ENCODE peak calls at places on chromosomes 7 and 10, in four cellular contexts. X is HepG2, H is heart left ventricle, K is PC-3. F is an unnamed sample.

GRCh38 chr7:117731455-117731854 is 141.8 kb downstream of the CTTNBP2 start:
- DNase-seq in K (no peak), X (no peak), H (no peak), F (peak; percentile 11)

GRCh38 chr10:95430231-95430951 is 130.8 kb downstream of the SORBS1 start:
- DNase-seq in H (no peak), K (peak; percentile 75), X (peak; percentile 65), F (peak; percentile 14)

GRCh38 chr10:130618636-130619035 is 482.4 kb downstream of the GLRX3 start:
- DNase-seq in K (peak; percentile 6), X (no peak), H (no peak), F (no peak)

GRCh38 chr10:32985341-32985764 is 27.3 kb upstream of the ITGB1 start:
- DNase-seq in K (peak; percentile 47), X (no peak), H (no peak), F (no peak)

GRCh38 chr10:122192142-122192541 is 79.0 kb upstream of the BTBD16 start:
- DNase-seq in X (no peak), H (peak; percentile 56), K (no peak), F (no peak)

GRCh38 chr7:50474382-50475155 is 24.4 kb upstream of the FIGNL1 start:
- DNase-seq in K (no peak), X (no peak), H (no peak), F (no peak)

GRCh38 chr7:2018786-2019692 is 213.7 kb downstream of the MAD1L1 start:
- DNase-seq in X (no peak), K (peak; percentile 30), H (peak; percentile 59), F (peak; percentile 54)

GRCh38 chr10:43076876-43077420 is at the start of gene RET:
- DNase-seq in K (no peak), X (no peak), H (no peak), F (no peak)

GRCh38 chr7:106345421-106346166 is 60.8 kb upstream of the NAMPT start:
- DNase-seq in X (no peak), H (no peak), K (peak; percentile 53), F (no peak)

GRCh38 chr10:114470956-114471905 is 66.9 kb upstream of the AFAP1L2 start:
- DNase-seq in K (peak; percentile 70), H (peak; percentile 70), X (peak; percentile 65), F (peak; percentile 55)

GRCh38 chr7:23545493-23545892 is 13.7 kb upstream of the TRA2A start:
- DNase-seq in X (no peak), K (no peak), H (no peak), F (no peak)

GRCh38 chr7:28433039-28433438 is 20.7 kb downstream of the CREB5 start:
- DNase-seq in X (no peak), K (no peak), H (no peak), F (no peak)

GRCh38 chr10:76435154-76435553 is 1003.7 kb downstream of the LRMDA start:
- DNase-seq in H (no peak), X (no peak), K (no peak), F (no peak)

GRCh38 chr10:53619678-53620077 is 847.1 kb upstream of the MBL2 start:
- DNase-seq in H (no peak), X (peak; percentile 0), K (no peak), F (no peak)

GRCh38 chr7:27767374-27767773 is 27.4 kb downstream of the TAX1BP1 start:
- DNase-seq in K (peak; percentile 77), X (no peak), H (no peak), F (peak; percentile 29)

GRCh38 chr7:133364959-133365680 is 112.2 kb downstream of the EXOC4 start:
- DNase-seq in K (no peak), H (no peak), X (no peak), F (peak; percentile 60)

GRCh38 chr10:58565256-58565655 is 52.6 kb downstream of the BICC1 start:
- DNase-seq in K (no peak), X (no peak), H (no peak), F (no peak)

GRCh38 chr10:94115725-94116124 is 122.0 kb downstream of the PLCE1 start:
- DNase-seq in X (no peak), H (no peak), K (peak; percentile 92), F (peak; percentile 46)

GRCh38 chr10:125123363-125124113 is 36.8 kb downstream of the CTBP2 start:
- DNase-seq in H (peak; percentile 95), X (no peak), K (peak; percentile 93), F (peak; percentile 87)

GRCh38 chr10:126734957-126735356 is 64.5 kb upstream of the C10orf90 start:
- DNase-seq in H (no peak), K (no peak), X (peak; percentile 46), F (no peak)

GRCh38 chr7:71198391-71198790 is 66.4 kb downstream of the GALNT17 start:
- DNase-seq in H (no peak), X (no peak), K (no peak), F (no peak)

GRCh38 chr7:21497072-21497471 is 45.8 kb upstream of the DNAH11 start:
- DNase-seq in X (no peak), H (no peak), K (no peak), F (peak; percentile 41)

GRCh38 chr10:104809288-104810090 is 168.4 kb downstream of the SORCS3 start:
- DNase-seq in H (no peak), X (peak; percentile 4), K (peak; percentile 38), F (no peak)

GRCh38 chr10:124944982-124945381 is 3.1 kb downstream of the ZRANB1 start:
- DNase-seq in X (no peak), K (no peak), H (no peak), F (no peak)

GRCh38 chr7:94266278-94266677 is 128.4 kb upstream of the COL1A2 start:
- DNase-seq in X (no peak), H (no peak), K (no peak), F (no peak)

GRCh38 chr10:111973306-111973705 is 210.3 kb downstream of the GPAM start:
- DNase-seq in K (no peak), H (no peak), X (no peak), F (no peak)

GRCh38 chr7:157861551-157861950 is 524.7 kb downstream of the DNAJB6 start:
- DNase-seq in K (no peak), X (no peak), H (no peak), F (no peak)

GRCh38 chr10:124319926-124320391 is 98.8 kb downstream of the OAT start:
- DNase-seq in X (peak; percentile 35), K (no peak), H (no peak), F (peak; percentile 61)

GRCh38 chr7:157890921-157891401 is 554.2 kb downstream of the DNAJB6 start:
- DNase-seq in H (no peak), K (no peak), X (no peak), F (no peak)

GRCh38 chr7:106895246-106895864 is 30.3 kb downstream of the PIK3CG start:
- DNase-seq in H (no peak), X (no peak), K (no peak), F (no peak)

GRCh38 chr7:139033346-139034114 is 2.3 kb downstream of the ZC3HAV1L start:
- DNase-seq in X (no peak), K (peak; percentile 55), H (no peak), F (no peak)
- TF ChIP-seq CTCF in X (no peak), K (no peak), H (no peak), F (no peak)

DNA sequence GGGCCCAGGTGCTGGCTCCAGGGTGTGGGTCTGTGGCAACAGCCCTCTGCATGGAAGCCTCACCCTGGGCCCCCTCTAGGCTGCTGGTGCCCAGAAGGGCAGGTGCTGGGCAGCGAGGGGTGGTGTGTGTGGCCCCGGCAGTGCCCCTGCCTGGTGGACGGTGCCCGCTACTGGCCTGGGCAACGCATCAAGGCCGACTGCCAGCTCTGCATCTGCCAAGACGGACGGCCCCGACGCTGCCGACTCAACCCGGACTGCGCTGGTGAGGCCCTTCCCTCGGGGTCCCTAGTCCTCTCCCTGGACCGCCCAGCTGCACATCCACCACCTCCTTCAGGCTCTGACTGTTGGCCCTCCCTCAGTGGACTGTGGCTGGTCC is 18.8 kb upstream of the ZNF467 start:
- DNase-seq in X (no peak), K (no peak), H (no peak), F (no peak)
- H3K27me3 ChIP-seq in X (peaks cover 1% of the 10 kb centered on the region), K (no peaks in the 10 kb centered on the region), H (peaks cover 41% of the 10 kb centered on the region), F (peaks cover 44% of the 10 kb centered on the region)

GRCh38 chr10:97025613-97026242 is 160.0 kb downstream of the SLIT1 start:
- DNase-seq in K (peak; percentile 25), X (peak; percentile 50), H (no peak), F (peak; percentile 29)

GRCh38 chr10:97023401-97024180 is 162.2 kb downstream of the SLIT1 start:
- DNase-seq in K (no peak), X (no peak), H (no peak), F (no peak)

GRCh38 chr10:97020452-97021400 is 165.0 kb downstream of the SLIT1 start:
- DNase-seq in H (peak; percentile 69), K (no peak), X (no peak), F (peak; percentile 21)

GRCh38 chr10:97024181-97025073 is 161.3 kb downstream of the SLIT1 start:
- DNase-seq in H (no peak), K (peak; percentile 84), X (no peak), F (peak; percentile 89)

GRCh38 chr10:97022616-97023015 is 163.1 kb downstream of the SLIT1 start:
- DNase-seq in H (no peak), K (no peak), X (no peak), F (no peak)
- H3K4me3 ChIP-seq in H (no peak overlapping the region), K (no peak overlapping the region), X (no peak overlapping the region), F (no peak overlapping the region)

GRCh38 chr7:3649678-3650445 is 348.8 kb downstream of the SDK1 start:
- DNase-seq in X (no peak), H (no peak), K (no peak), F (no peak)

GRCh38 chr7:3648276-3648675 is 347.2 kb downstream of the SDK1 start:
- DNase-seq in K (peak; percentile 34), H (no peak), X (no peak), F (no peak)

GRCh38 chr7:3650844-3651243 is 349.8 kb downstream of the SDK1 start:
- DNase-seq in H (no peak), X (no peak), K (no peak), F (no peak)

DNA sequence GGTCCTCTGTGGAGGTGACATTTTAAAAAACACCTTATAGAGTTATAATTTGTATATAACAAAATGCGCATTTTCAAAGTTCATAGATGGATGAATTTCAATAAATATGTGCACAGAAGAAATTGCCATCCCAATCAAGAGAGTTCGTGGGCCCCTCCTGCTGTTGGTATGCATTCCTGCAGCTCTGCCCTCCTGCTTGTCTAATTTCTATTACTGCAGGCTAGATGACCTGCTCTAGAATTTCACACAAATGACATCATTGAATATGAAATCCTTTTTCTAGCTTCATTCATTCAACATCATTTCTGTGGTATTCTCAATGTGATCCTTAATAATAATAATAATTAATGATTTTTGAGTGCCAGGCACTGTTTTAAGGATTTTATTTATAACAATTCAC is 348.2 kb downstream of the SDK1 start:
- DNase-seq in H (no peak), K (peak; percentile 13), X (no peak), F (peak; percentile 14)
- TF ChIP-seq CTCF in H (no peak), K (peak; percentile 45), X (no peak), F (peak; percentile 56)

DNA sequence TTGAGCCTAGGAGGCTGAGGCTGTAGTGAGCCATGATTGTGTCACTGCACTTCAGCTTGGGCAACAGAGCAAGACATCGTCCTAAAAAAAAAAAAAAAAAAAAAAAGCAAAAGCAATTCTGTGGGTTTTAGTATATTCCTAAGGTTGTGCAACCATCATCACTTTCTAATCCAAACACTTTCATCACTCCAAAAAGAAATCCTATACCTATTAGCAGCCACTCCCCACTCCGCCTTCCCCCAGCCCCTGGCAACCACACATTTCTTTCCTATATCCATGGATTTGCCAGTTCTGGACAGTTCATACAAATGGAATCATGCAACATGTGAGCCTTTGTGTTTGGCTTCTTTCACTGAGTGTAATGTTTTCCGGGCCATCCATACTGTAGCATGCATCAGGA is 20.4 kb downstream of the ZAN start:
- DNase-seq in X (no peak), H (no peak), K (no peak), F (no peak)
- H3K27me3 ChIP-seq in X (no peaks in the 10 kb centered on the region), H (peaks cover 4% of the 10 kb centered on the region), K (peaks cover 6% of the 10 kb centered on the region), F (peaks cover 8% of the 10 kb centered on the region)

F was measured in brain microvascular endothelial cell.